ENCODE peak calls at places on chromosomes 12 and 14, in ten cellular contexts. H is left ventricle myocardium inferior; R is neural progenitor cell; F is effector memory CD4-positive, alpha-beta T cell; T is mammary epithelial cell; O is CD8-positive, alpha-beta memory T cell; Z is AG04450; V is uterus; G is caudate nucleus; C is right lobe of liver. E is an unnamed sample.

GRCh38 chr12:87127272-87127671 is 871.1 kb upstream of the MGAT4C start:
- DNase-seq in H (no peak), R (no peak), Z (no peak), V (no peak), O (no peak), T (peak; percentile 47), F (no peak), C (no peak), G (no peak), E (no peak)

GRCh38 chr12:109074866-109075265 is 18.4 kb downstream of the ALKBH2 start:
- DNase-seq in O (no peak), V (no peak), Z (no peak), F (no peak), H (no peak), G (no peak), T (no peak), C (no peak), R (no peak), E (no peak)

GRCh38 chr14:74286736-74287135 is 16.0 kb downstream of the ABCD4 start:
- DNase-seq in G (no peak), T (no peak), H (no peak), Z (no peak), V (no peak), C (no peak), F (no peak), R (no peak), O (no peak), E (no peak)

GRCh38 chr12:73321319-73321718 is 1049.1 kb downstream of the TRHDE start:
- DNase-seq in C (no peak), F (no peak), T (no peak), R (no peak), H (no peak), Z (no peak), O (no peak), G (no peak), V (no peak), E (no peak)

GRCh38 chr14:85248881-85249635 is 280.9 kb upstream of the FLRT2 start:
- DNase-seq in H (no peak), O (no peak), F (no peak), C (no peak), V (no peak), G (no peak), Z (no peak), T (peak; percentile 48), R (no peak), E (no peak)

GRCh38 chr12:110744697-110745264 is 2.1 kb upstream of the PPP1CC start:
- DNase-seq in G (no peak), V (no peak), T (peak; percentile 77), O (no peak), H (no peak), C (peak; percentile 67), Z (no peak), R (peak; percentile 6), F (no peak), E (no peak)

GRCh38 chr14:99502989-99503421 is 21.8 kb downstream of the CCNK start:
- DNase-seq in F (no peak), T (no peak), V (no peak), R (peak; percentile 44), O (no peak), H (no peak), C (no peak), G (no peak), Z (no peak), E (no peak)

GRCh38 chr12:126879820-126880219 is 1387.2 kb upstream of the TMEM132C start:
- DNase-seq in R (no peak), C (no peak), V (no peak), H (no peak), G (no peak), T (no peak), F (no peak), Z (no peak), O (no peak), E (no peak)

GRCh38 chr12:39401459-39401858 is 41.5 kb downstream of the KIF21A start:
- DNase-seq in C (no peak), H (no peak), V (no peak), G (no peak), F (no peak), Z (no peak), O (no peak), R (no peak), T (no peak), E (no peak)

GRCh38 chr14:32913725-32914124 is 25.0 kb upstream of the NPAS3 start:
- DNase-seq in C (no peak), V (no peak), F (no peak), O (no peak), Z (no peak), T (peak; percentile 25), G (no peak), R (no peak), H (no peak), E (no peak)

GRCh38 chr14:104283197-104284106 is 145.1 kb downstream of the KIF26A start:
- DNase-seq in Z (no peak), O (no peak), C (peak; percentile 46), F (no peak), H (peak; percentile 6), R (peak; percentile 51), G (no peak), T (no peak), V (peak; percentile 8), E (no peak)

GRCh38 chr12:40104461-40105264 is 1.2 kb downstream of the SLC2A13 start:
- DNase-seq in T (peak; percentile 1), R (peak; percentile 26), G (peak; percentile 14), H (peak; percentile 17), Z (no peak), C (no peak), O (no peak), V (no peak), F (no peak), E (no peak)

GRCh38 chr12:111585619-111586135 is 13.4 kb downstream of the ATXN2 start:
- DNase-seq in F (no peak), T (no peak), C (no peak), O (no peak), H (no peak), Z (no peak), R (no peak), V (no peak), G (no peak), E (no peak)

GRCh38 chr12:121176826-121177529 is 33.0 kb upstream of the P2RX4 start:
- DNase-seq in O (no peak), C (no peak), V (no peak), H (no peak), G (no peak), T (no peak), Z (no peak), R (no peak), F (no peak), E (no peak)

GRCh38 chr12:113260127-113260526 is 38.9 kb downstream of the TPCN1 start:
- DNase-seq in H (no peak), V (no peak), C (no peak), F (no peak), T (no peak), Z (no peak), G (no peak), O (no peak), R (no peak), E (no peak)

GRCh38 chr12:107515446-107515958 is 170.1 kb upstream of the PWP1 start:
- DNase-seq in G (no peak), T (peak; percentile 99), C (no peak), F (no peak), Z (peak; percentile 55), O (no peak), H (peak; percentile 43), R (no peak), V (no peak), E (peak; percentile 93)

GRCh38 chr12:116384629-116385485 is 107.4 kb upstream of the MED13L start:
- DNase-seq in V (no peak), R (no peak), O (no peak), F (no peak), T (peak; percentile 44), G (no peak), Z (no peak), H (no peak), C (peak; percentile 16), E (no peak)

GRCh38 chr14:105419055-105419304 is 647 bp upstream of the MTA1 start:
- DNase-seq in Z (no peak), R (no peak), T (no peak), H (no peak), F (no peak), V (no peak), O (no peak), C (no peak), G (no peak), E (no peak)

GRCh38 chr12:119682635-119683340 is 14.9 kb downstream of the PRKAB1 start:
- DNase-seq in R (no peak), C (no peak), H (no peak), Z (no peak), F (no peak), O (no peak), V (no peak), G (no peak), T (no peak), E (no peak)
- H3K27ac ChIP-seq in R (peak overlapping the region; percentile 9), C (peak overlapping the region; percentile 87), H (peak overlapping the region; percentile 44), Z (no peak overlapping the region), F (no peak overlapping the region), O (no peak overlapping the region), V (no peak overlapping the region), G (peak overlapping the region; percentile 36), T (no peak overlapping the region), E (no peak overlapping the region)

DNA sequence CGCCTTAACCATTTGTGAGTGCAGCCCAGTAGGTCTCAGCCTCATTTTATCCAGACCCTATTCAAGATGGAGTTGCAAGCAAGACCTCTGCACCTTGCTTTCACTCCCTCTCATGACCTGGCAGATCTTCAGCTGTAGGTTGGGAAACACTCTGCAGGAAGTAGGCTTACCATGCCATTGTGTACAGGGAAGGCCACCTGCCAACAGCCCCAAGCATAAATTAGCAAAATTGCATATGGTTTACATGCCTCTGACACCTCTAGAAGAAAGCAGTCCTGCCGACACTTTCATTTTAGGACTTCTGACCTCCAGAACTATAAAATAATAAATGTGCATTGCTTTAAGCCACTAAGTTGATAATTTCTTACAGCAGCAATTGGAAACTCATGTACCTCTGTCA is 96.9 kb downstream of the SLC15A4 start:
- DNase-seq in O (no peak), Z (no peak), R (no peak), C (no peak), H (no peak), T (no peak), F (no peak), G (no peak), V (no peak), E (no peak)
- H3K27ac ChIP-seq in O (no peak overlapping the region), Z (no peak overlapping the region), R (no peak overlapping the region), C (no peak overlapping the region), H (no peak overlapping the region), T (no peak overlapping the region), F (no peak overlapping the region), G (no peak overlapping the region), V (no peak overlapping the region), E (no peak overlapping the region)

DNA sequence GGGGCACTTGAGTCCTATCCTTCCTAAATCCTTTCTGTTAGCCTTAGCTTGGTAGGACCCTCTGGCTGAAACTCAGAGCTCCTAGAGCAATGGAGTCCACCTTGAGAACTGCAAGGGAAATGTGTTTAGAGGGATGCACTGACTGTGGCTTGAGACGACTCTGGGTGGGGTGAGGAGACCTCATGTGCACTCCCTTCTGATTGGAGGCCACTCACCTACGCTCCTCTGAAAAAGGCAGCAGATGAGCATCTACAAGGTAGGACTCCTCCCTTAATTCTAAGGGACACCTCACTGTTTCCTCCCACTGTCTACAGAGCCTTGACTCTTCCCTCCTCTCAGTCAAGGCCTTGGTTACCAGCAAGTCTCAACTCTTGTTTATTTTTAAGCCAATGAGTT is 1.0 kb downstream of the MAP3K12 start:
- DNase-seq in V (no peak), Z (no peak), R (no peak), O (no peak), C (peak; percentile 26), H (no peak), G (no peak), T (no peak), F (no peak), E (no peak)
- H3K27ac ChIP-seq in V (peak overlapping the region; percentile 99), Z (no peak overlapping the region), R (peak overlapping the region; percentile 75), O (no peak overlapping the region), C (no peak overlapping the region), H (peak overlapping the region; percentile 51), G (peak overlapping the region; percentile 99), T (no peak overlapping the region), F (no peak overlapping the region), E (no peak overlapping the region)

GRCh38 chr12:6212086-6212485 is 11.9 kb downstream of the CD9 start:
- DNase-seq in C (no peak), O (no peak), R (no peak), V (no peak), Z (no peak), H (no peak), F (no peak), T (no peak), G (no peak), E (no peak)
- H3K27ac ChIP-seq in C (no peak overlapping the region), O (no peak overlapping the region), R (no peak overlapping the region), V (peak overlapping the region; percentile 95), Z (peak overlapping the region; percentile 68), H (peak overlapping the region; percentile 64), F (no peak overlapping the region), T (no peak overlapping the region), G (peak overlapping the region; percentile 24), E (peak overlapping the region; percentile 99)